ENCODE peak calls at places on chromosome 19, in four cellular contexts. A is K562, J is WTC11, D is SK-N-SH. X is an unnamed sample.

GRCh38 chr19:42280761-42281174 is 11.7 kb downstream of the CIC start:
- DNase-seq in D (peak), A (peak), J (no peak), X (no peak)

GRCh38 chr19:51127755-51128154 is 3.0 kb downstream of the SIGLEC9 start:
- DNase-seq in J (no peak), A (peak), D (no peak), X (no peak)

GRCh38 chr19:52200044-52200443 is 10.2 kb downstream of the PPP2R1A start:
- DNase-seq in J (no peak), D (no peak), A (no peak), X (no peak)

GRCh38 chr19:46404884-46405658 is 8.3 kb downstream of the CCDC8 start:
- DNase-seq in A (peak), D (no peak), J (peak), X (no peak)

GRCh38 chr19:1181606-1182005 is 7.5 kb upstream of the SBNO2 start:
- DNase-seq in D (no peak), A (no peak), J (no peak), X (no peak)

GRCh38 chr19:45222724-45223123 is 22.5 kb downstream of the EXOC3L2 start:
- DNase-seq in A (no peak), J (no peak), D (no peak), X (no peak)

GRCh38 chr19:10095948-10096614 is 6.4 kb downstream of the ANGPTL6 start:
- DNase-seq in A (peak), D (peak), J (peak), X (peak)

GRCh38 chr19:27896091-27896490 is 1316.9 kb downstream of the UQCRFS1 start:
- DNase-seq in J (no peak), D (no peak), A (no peak), X (no peak)

GRCh38 chr19:31943305-31943704 is 402.1 kb upstream of the ZNF507 start:
- DNase-seq in J (peak), D (peak), A (no peak), X (no peak)

GRCh38 chr19:43476606-43477005 is 11.2 kb upstream of the LYPD3 start:
- DNase-seq in J (no peak), D (no peak), A (no peak), X (no peak)

GRCh38 chr19:27795369-27795768 is 1417.6 kb downstream of the UQCRFS1 start:
- DNase-seq in J (no peak), A (no peak), D (no peak), X (no peak)

GRCh38 chr19:52398091-52398461 is 427 bp downstream of the ZNF528 start:
- DNase-seq in A (peak), D (peak), J (peak), X (no peak)

GRCh38 chr19:10896851-10897526 is 25.6 kb downstream of the CARM1 start:
- DNase-seq in J (no peak), D (no peak), A (no peak), X (no peak)

GRCh38 chr19:10419200-10419645 is 1.1 kb upstream of the PDE4A start:
- DNase-seq in D (peak), A (peak), J (no peak), X (no peak)

GRCh38 chr19:10808937-10809655 is 26.9 kb downstream of the TMED1 start:
- DNase-seq in A (peak), D (no peak), J (no peak), X (no peak)

GRCh38 chr19:42313096-42313839 is at the start of gene TMEM145:
- DNase-seq in D (peak), J (peak), A (peak), X (peak)

GRCh38 chr19:33438016-33438671 is 64.6 kb downstream of the CEBPG start:
- DNase-seq in A (no peak), D (peak), J (no peak), X (no peak)

GRCh38 chr19:51783373-51783772 is 11.6 kb upstream of the FPR3 start:
- DNase-seq in A (no peak), J (peak), D (no peak), X (no peak)

GRCh38 chr19:45110811-45111210 is 17.8 kb downstream of the PPP1R37 start:
- DNase-seq in D (no peak), J (no peak), A (no peak), X (no peak)

GRCh38 chr19:1811942-1812425 is at the start of gene ATP8B3:
- DNase-seq in J (no peak), A (peak), D (peak), X (no peak)

DNA sequence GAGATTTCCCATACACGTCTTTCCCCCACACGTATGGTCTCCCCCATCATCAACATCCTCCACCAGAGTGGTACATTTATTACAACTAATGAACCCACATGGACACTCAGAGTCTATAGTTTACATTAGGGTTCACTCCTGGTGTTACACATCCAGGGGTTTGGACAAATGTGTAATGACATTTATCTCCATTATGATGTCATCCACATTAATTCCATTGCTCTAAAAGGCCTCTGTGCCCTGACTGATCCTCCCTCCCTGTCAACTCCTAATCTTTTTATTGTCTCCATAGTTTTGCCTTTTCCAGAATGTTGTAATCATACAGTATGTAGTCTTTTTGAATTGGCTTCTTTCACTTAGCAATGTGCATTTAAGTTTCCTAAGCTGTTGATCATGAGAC is 8.2 kb downstream of the ZNF383 start:
- DNase-seq in J (no peak), D (no peak), A (no peak), X (no peak)
- TF ChIP-seq TEAD4 in J (no peak), D (no peak), A (no peak), X (no peak)

GRCh38 chr19:56142897-56143434 is 1.9 kb downstream of the ZNF444 start:
- DNase-seq in D (no peak), J (no peak), A (no peak), X (no peak)
- TF ChIP-seq TEAD4 in D (no peak), J (no peak), A (no peak), X (no peak)

GRCh38 chr19:5926641-5927438 is 12.8 kb downstream of the CAPS start:
- DNase-seq in D (peak), J (no peak), A (no peak), X (no peak)
- TF ChIP-seq TEAD4 in D (no peak), J (no peak), A (no peak), X (no peak)

DNA sequence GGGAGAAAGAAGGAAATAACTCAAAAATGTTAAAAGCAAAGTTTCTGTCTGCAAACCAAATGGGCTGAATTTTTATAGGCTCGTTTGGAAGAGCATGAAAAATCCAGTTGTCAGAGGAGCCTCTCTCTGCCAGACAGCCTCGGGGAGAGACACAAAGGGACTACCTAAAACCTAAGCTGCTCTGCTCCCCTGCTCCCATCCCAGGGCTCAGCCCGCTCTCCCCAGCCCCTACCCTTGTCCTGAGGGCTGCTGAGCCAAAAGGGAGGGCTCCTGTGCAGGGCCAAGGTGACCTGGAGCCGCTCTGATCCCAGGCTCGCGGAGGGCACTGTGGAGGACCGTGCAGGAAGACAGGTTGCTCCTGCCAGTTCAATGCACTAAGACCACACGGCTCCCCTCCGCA is 96.7 kb upstream of the UQCRFS1 start:
- DNase-seq in D (no peak), A (no peak), J (no peak), X (no peak)
- TF ChIP-seq TEAD4 in D (no peak), A (no peak), J (no peak), X (no peak)

GRCh38 chr19:39940221-39940833 is 5.9 kb upstream of the FCGBP start:
- DNase-seq in A (no peak), J (no peak), D (no peak), X (no peak)
- TF ChIP-seq TEAD4 in A (no peak), J (no peak), D (no peak), X (no peak)

GRCh38 chr19:48489608-48490216 is 20.5 kb downstream of the CYTH2 start:
- DNase-seq in D (peak), A (peak), J (peak), X (peak)
- TF ChIP-seq TEAD4 in D (no peak), A (no peak), J (no peak), X (no peak)

GRCh38 chr19:17457621-17458020 is 3.1 kb downstream of the NXNL1 start:
- DNase-seq in J (no peak), A (no peak), D (no peak), X (no peak)

GRCh38 chr19:17456127-17456526 is 4.6 kb downstream of the NXNL1 start:
- DNase-seq in J (no peak), D (no peak), A (no peak), X (no peak)

GRCh38 chr19:17454579-17454978 is 6.1 kb upstream of the TMEM221 start:
- DNase-seq in A (no peak), J (peak), D (peak), X (no peak)

GRCh38 chr19:17455308-17455707 is 5.4 kb downstream of the NXNL1 start:
- DNase-seq in J (no peak), A (peak), D (no peak), X (no peak)

DNA sequence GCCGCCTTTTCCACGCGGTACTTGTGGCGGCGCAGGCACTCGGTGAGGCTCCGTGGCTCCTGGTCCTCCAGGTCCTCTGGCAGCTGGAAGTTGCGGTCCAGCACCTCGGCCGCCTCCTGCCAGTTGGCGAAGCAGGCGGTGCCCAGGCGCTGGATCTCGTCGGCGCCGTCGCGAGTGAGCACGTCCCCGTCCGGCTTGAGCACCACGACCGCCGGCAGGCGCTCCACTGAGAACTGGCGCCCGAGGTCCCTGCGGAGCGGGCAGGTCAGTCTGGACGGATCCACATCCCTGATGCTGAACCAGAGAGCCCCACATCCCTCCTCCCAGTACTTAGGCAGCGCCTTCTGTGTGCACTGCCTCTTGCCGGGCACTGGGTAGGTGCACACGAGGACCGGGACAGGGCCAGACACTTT is 5.0 kb downstream of the NXNL1 start:
- DNase-seq in J (peak), D (peak), A (no peak), X (no peak)
- TF ChIP-seq TEAD4 in J (no peak), D (no peak), A (no peak), X (no peak)

GRCh38 chr19:18117364-18117691 is 19.8 kb downstream of the MAST3 start:
- DNase-seq in J (no peak), A (no peak), D (no peak), X (no peak)

GRCh38 chr19:18119243-18120105 is 21.9 kb downstream of the MAST3 start:
- DNase-seq in D (no peak), A (no peak), J (no peak), X (no peak)

GRCh38 chr19:18117692-18118378 is 20.3 kb downstream of the MAST3 start:
- DNase-seq in A (peak), J (peak), D (peak), X (peak)

GRCh38 chr19:18120127-18120526 is 22.5 kb downstream of the MAST3 start:
- DNase-seq in D (no peak), J (no peak), A (no peak), X (no peak)

DNA sequence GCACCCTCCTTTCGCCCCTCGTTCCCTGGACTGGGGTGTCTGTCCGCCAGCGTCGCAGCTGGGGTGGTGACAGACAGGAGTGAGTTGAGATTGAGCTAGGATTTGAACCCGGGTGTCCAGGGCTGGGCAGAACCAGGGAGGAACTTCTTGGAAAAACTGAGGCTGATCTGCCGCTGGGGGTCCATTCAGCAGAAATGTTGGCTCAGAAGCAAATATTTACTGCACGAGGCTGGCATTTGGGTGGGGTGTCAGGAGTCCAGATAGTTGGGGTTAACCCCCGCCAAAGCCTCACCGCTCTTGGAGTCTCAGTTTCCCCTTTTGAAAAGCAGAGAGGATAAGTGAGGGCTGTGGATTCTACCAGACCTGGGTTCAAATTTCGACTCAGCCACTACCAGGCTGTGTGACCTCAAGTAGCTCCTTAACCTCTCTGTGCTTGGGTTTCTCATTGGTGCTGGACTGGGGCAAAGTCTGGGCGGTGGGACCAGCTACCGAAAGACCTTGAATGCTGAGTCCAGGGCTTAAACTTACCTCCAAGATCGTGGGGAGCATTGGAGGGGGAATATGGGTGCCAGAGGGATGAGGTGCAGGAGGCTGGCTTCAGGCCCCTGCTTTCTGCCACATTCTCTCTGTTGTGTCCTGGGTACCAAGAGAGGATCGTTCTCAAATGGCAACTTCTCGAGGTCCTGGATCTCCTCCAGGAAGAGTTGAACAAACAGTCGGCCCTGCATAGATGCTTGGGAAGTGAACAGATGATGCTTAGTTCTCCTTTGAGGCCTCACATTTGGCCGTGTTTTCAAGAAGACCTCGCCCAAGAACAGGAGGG is 21.1 kb downstream of the MAST3 start:
- DNase-seq in A (peak), D (no peak), J (no peak), X (no peak)
- TF ChIP-seq TEAD4 in A (no peak), D (no peak), J (no peak), X (no peak)

X was measured in H1.